ENCODE peak calls at places on chromosomes 4 and X, in four cellular contexts. H, N, U and Y are unnamed samples.

GRCh38 chrX:373641-374471 is 12.9 kb downstream of the PPP2R3B start:
- DNase-seq in N (peak), H (no peak), U (peak), Y (no peak)

GRCh38 chr4:40525811-40526598 is 103.7 kb downstream of the RBM47 start:
- DNase-seq in U (no peak), H (no peak), N (no peak), Y (peak)

GRCh38 chrX:20260885-20261284 is 5.8 kb downstream of the RPS6KA3 start:
- DNase-seq in U (no peak), N (no peak), H (no peak), Y (no peak)

GRCh38 chr4:83603130-83603529 is 67.2 kb downstream of the GPAT3 start:
- DNase-seq in U (no peak), N (no peak), H (no peak), Y (no peak)

GRCh38 chrX:46686003-46686645 is 72.8 kb downstream of the SLC9A7 start:
- DNase-seq in H (peak), U (peak), N (peak), Y (peak)

GRCh38 chrX:107978707-107979307 is 3.4 kb downstream of the TEX13B start:
- DNase-seq in U (no peak), H (peak), N (no peak), Y (peak)

GRCh38 chrX:118904664-118905063 is 69.8 kb upstream of the LONRF3 start:
- DNase-seq in H (no peak), U (no peak), N (no peak), Y (no peak)

GRCh38 chr4:8010618-8011017 is 71.0 kb upstream of the AFAP1 start:
- DNase-seq in N (no peak), H (peak), U (no peak), Y (peak)

GRCh38 chr4:75708218-75708691 is 16.1 kb upstream of the USO1 start:
- DNase-seq in N (peak), H (no peak), U (peak), Y (peak)

GRCh38 chr4:3168029-3168428 is 80.9 kb upstream of the MSANTD1 start:
- DNase-seq in H (no peak), N (no peak), U (no peak), Y (no peak)

GRCh38 chr4:10623862-10624261 is 60.7 kb downstream of the CLNK start:
- DNase-seq in N (no peak), U (no peak), H (no peak), Y (no peak)

GRCh38 chrX:33252306-33252825 is 41.0 kb upstream of the DMD start:
- DNase-seq in H (peak), U (no peak), N (no peak), Y (no peak)

GRCh38 chrX:111511477-111511876 is at the start of gene SERTM2:
- DNase-seq in U (no peak), H (peak), N (no peak), Y (peak)

GRCh38 chr4:98181815-98182214 is 38.5 kb upstream of the STPG2 start:
- DNase-seq in U (no peak), H (no peak), N (no peak), Y (peak)

GRCh38 chrX:68829594-68830485 is 1.0 kb downstream of the EFNB1 start:
- DNase-seq in U (no peak), H (peak), N (no peak), Y (peak)